ENCODE peak calls at places on chromosomes 6 and 20, in eight cellular contexts. F, B, C, Y, O, S, Q and D are unnamed samples.

GRCh38 chr20:56890011-56890410 is 260.9 kb downstream of the TFAP2C start:
- DNase-seq in F (no peak), B (no peak), C (no peak), Y (no peak), O (no peak), S (no peak), Q (no peak), D (no peak)

GRCh38 chr6:119459207-119459974 is 109.8 kb upstream of the MAN1A1 start:
- DNase-seq in F (no peak), B (no peak), C (peak; percentile 75), Y (no peak), O (no peak), S (no peak), Q (no peak), D (no peak)

GRCh38 chr6:143510991-143511891 is at the start of gene FUCA2:
- DNase-seq in F (peak; percentile 96), B (peak; percentile 94), C (peak; percentile 90), Y (peak; percentile 89), O (peak; percentile 93), S (peak; percentile 96), Q (peak; percentile 57), D (peak; percentile 26)

GRCh38 chr20:57682184-57683038 is 27.4 kb downstream of the PMEPA1 start:
- DNase-seq in F (no peak), B (no peak), C (no peak), Y (peak; percentile 62), O (no peak), S (peak; percentile 63), Q (no peak), D (no peak)

GRCh38 chr20:21432911-21433310 is 35.6 kb upstream of the NKX2-4 start:
- DNase-seq in F (no peak), B (no peak), C (no peak), Y (no peak), O (no peak), S (no peak), Q (no peak), D (peak; percentile 7)

GRCh38 chr6:168414696-168415095 is 26.3 kb upstream of the SMOC2 start:
- DNase-seq in F (no peak), B (no peak), C (no peak), Y (no peak), O (no peak), S (peak; percentile 68), Q (no peak), D (no peak)

GRCh38 chr20:33689973-33690372 is 3.8 kb upstream of the E2F1 start:
- DNase-seq in F (no peak), B (no peak), C (no peak), Y (no peak), O (no peak), S (peak; percentile 64), Q (no peak), D (no peak)

GRCh38 chr6:157550114-157550989 is 169.4 kb downstream of the ZDHHC14 start:
- DNase-seq in F (peak; percentile 6), B (no peak), C (peak; percentile 40), Y (no peak), O (no peak), S (no peak), Q (no peak), D (no peak)

GRCh38 chr6:136764522-136764993 is 27.7 kb downstream of the MAP3K5 start:
- DNase-seq in F (no peak), B (no peak), C (no peak), Y (no peak), O (no peak), S (no peak), Q (no peak), D (no peak)

GRCh38 chr6:117270960-117271507 is 5.7 kb downstream of the VGLL2 start:
- DNase-seq in F (no peak), B (no peak), C (no peak), Y (no peak), O (no peak), S (no peak), Q (no peak), D (no peak)

GRCh38 chr20:8097307-8097706 is 34.8 kb upstream of the PLCB1 start:
- DNase-seq in F (no peak), B (no peak), C (no peak), Y (no peak), O (no peak), S (no peak), Q (no peak), D (no peak)

GRCh38 chr6:7590918-7591302 is 912 bp downstream of the SNRNP48 start:
- DNase-seq in F (no peak), B (peak; percentile 27), C (peak; percentile 25), Y (no peak), O (no peak), S (no peak), Q (no peak), D (no peak)

GRCh38 chr6:7787137-7787575 is 61.3 kb downstream of the BMP6 start:
- DNase-seq in F (no peak), B (no peak), C (peak; percentile 1), Y (peak; percentile 71), O (peak; percentile 35), S (peak; percentile 44), Q (no peak), D (peak; percentile 47)

GRCh38 chr6:32941412-32941784 is 570 bp upstream of the HLA-DMB start:
- DNase-seq in F (no peak), B (no peak), C (peak; percentile 52), Y (no peak), O (no peak), S (no peak), Q (no peak), D (no peak)

GRCh38 chr6:17431581-17431980 is 38.2 kb downstream of the CAP2 start:
- DNase-seq in F (no peak), B (no peak), C (no peak), Y (no peak), O (no peak), S (no peak), Q (no peak), D (no peak)

GRCh38 chr6:68638225-68638900 is 3.3 kb downstream of the ADGRB3 start:
- DNase-seq in F (no peak), B (peak; percentile 26), C (no peak), Y (peak; percentile 35), O (no peak), S (peak; percentile 38), Q (no peak), D (no peak)
- H3K27me3 ChIP-seq in F (no peaks in the 10 kb centered on the region), B (peaks cover 70% of the 10 kb centered on the region), C (no peaks in the 10 kb centered on the region), Y (no peaks in the 10 kb centered on the region), O (no peaks in the 10 kb centered on the region), S (no peaks in the 10 kb centered on the region), Q (no peaks in the 10 kb centered on the region), D (peaks cover 45% of the 10 kb centered on the region)

GRCh38 chr20:10639051-10639761 is 34.6 kb downstream of the JAG1 start:
- DNase-seq in F (peak; percentile 82), B (no peak), C (no peak), Y (no peak), O (no peak), S (no peak), Q (no peak), D (no peak)

GRCh38 chr20:10635476-10636208 is 38.2 kb downstream of the JAG1 start:
- DNase-seq in F (no peak), B (no peak), C (no peak), Y (no peak), O (no peak), S (no peak), Q (no peak), D (no peak)

GRCh38 chr20:10637062-10637559 is 36.7 kb downstream of the JAG1 start:
- DNase-seq in F (peak; percentile 92), B (no peak), C (no peak), Y (no peak), O (no peak), S (peak; percentile 63), Q (no peak), D (peak; percentile 75)

GRCh38 chr20:10636326-10636818 is 37.4 kb downstream of the JAG1 start:
- DNase-seq in F (no peak), B (no peak), C (peak; percentile 23), Y (no peak), O (no peak), S (no peak), Q (no peak), D (peak; percentile 74)

GRCh38 chr20:10637563-10637962 is 36.2 kb downstream of the JAG1 start:
- DNase-seq in F (no peak), B (no peak), C (no peak), Y (no peak), O (no peak), S (no peak), Q (no peak), D (no peak)
- H3K4me1 ChIP-seq in F (peaks cover 67% of the 10 kb centered on the region), B (peaks cover 84% of the 10 kb centered on the region), C (no peaks in the 10 kb centered on the region), Y (no peaks in the 10 kb centered on the region), O (peaks cover 8% of the 10 kb centered on the region), S (peaks cover 19% of the 10 kb centered on the region), Q (no peaks in the 10 kb centered on the region), D (peaks cover 56% of the 10 kb centered on the region)

DNA sequence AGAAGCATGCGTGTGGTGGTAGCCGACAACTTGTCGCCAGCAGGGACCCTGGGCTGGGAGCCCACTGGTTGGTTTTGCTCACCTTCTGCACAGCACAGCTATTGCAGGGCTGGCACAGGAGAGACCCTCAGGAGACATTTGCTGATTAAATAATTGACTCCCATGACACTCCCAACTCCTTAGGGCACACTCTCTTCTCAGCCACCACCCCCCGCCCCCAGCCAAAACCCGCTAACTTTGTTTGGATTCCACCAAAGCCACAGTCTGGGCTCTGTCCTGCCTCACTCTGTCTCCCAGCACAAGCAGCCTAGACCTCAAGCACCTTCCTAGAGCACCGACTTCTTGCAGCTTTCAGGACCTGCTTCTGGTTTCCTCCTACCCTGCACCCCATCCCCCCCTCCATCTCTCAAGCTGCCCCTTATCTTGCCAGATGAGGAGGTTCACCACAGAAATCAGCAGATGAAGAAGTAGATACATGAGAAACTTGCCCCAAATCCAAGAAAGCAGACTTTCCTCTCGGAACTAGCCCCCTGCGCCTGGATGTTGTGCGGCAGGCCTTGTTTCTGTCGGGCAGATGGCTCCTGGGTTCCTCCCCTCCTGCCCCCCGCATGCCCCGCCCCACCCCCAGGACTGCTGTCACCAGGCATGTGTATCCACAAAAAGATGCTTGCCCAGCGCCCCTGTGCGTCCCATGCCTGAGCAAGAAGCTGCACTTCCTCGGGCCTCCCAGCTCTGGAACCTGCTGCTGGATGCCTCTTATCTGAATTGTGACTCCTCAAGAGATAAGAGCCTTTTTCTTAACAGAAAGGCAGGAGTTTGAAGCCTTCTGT is 35.0 kb upstream of the CD93 start:
- DNase-seq in F (peak; percentile 63), B (no peak), C (no peak), Y (no peak), O (no peak), S (no peak), Q (no peak), D (no peak)
- H3K27ac ChIP-seq in F (no peak overlapping the region), B (peak overlapping the region; percentile 86), C (no peak overlapping the region), Y (no peak overlapping the region), O (no peak overlapping the region), S (no peak overlapping the region), Q (no peak overlapping the region), D (no peak overlapping the region)

GRCh38 chr6:120857422-120857821 is 476.9 kb downstream of the TBC1D32 start:
- DNase-seq in F (no peak), B (no peak), C (no peak), Y (no peak), O (no peak), S (no peak), Q (no peak), D (no peak)

GRCh38 chr6:120852293-120852849 is 481.9 kb downstream of the TBC1D32 start:
- DNase-seq in F (no peak), B (no peak), C (no peak), Y (no peak), O (no peak), S (no peak), Q (no peak), D (no peak)

DNA sequence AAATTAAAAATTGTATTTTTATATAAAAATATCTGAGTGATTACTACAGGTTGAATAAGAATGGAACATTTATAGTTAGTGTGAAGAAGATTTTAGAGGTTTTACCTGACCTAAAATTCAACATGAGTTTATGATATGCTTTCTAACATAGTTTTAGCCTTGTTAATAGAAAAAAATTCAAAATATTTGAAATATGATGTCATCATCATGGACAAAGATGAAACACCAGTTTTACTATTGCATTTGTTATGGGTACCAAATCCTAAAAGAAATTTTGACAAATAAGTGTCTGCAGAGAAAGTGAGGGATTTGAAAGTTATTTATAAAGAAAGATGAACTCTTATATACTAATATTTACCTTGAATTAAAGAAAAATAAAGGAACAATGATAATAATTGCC is 479.7 kb downstream of the TBC1D32 start:
- DNase-seq in F (no peak), B (no peak), C (no peak), Y (no peak), O (no peak), S (no peak), Q (no peak), D (no peak)
- H3K27me3 ChIP-seq in F (no peaks in the 10 kb centered on the region), B (no peaks in the 10 kb centered on the region), C (no peaks in the 10 kb centered on the region), Y (no peaks in the 10 kb centered on the region), O (no peaks in the 10 kb centered on the region), S (no peaks in the 10 kb centered on the region), Q (no peaks in the 10 kb centered on the region), D (no peaks in the 10 kb centered on the region)